ENCODE peak calls at places on chromosomes 2 and 18, in six cellular contexts. N is stimulated activated CD4-positive, alpha-beta T cell treated with anti-CD3 and anti-CD28 coated beads, Interleukin-1b, Interleukin-23, amount 100 ng/mL, for 1 hour; Z is prostate gland; A is brain microvascular endothelial cell; D is GM13976; C is stomach. H is an unnamed sample.
A peak's percentile ranks its signal among the peaks of the same experiment; 100 is the strongest.

GRCh38 chr2:30230479-30230854 is 867 bp upstream of the LBH start:
- DNase-seq in N (no peak), Z (no peak), A (peak; percentile 47), D (no peak), C (no peak), H (no peak)

GRCh38 chr2:211495339-211495738 is 938.9 kb downstream of the CPS1 start:
- DNase-seq in N (no peak), Z (no peak), A (no peak), D (no peak), C (no peak), H (no peak)

GRCh38 chr18:10248738-10249137 is 205.7 kb upstream of the APCDD1 start:
- DNase-seq in N (no peak), Z (no peak), A (no peak), D (no peak), C (no peak), H (no peak)

GRCh38 chr2:119223521-119224390 is at the start of gene STEAP3:
- DNase-seq in N (no peak), Z (peak; percentile 62), A (peak; percentile 14), D (peak; percentile 92), C (peak; percentile 93), H (peak; percentile 67)

GRCh38 chr2:215973954-215974699 is 39.2 kb downstream of the MREG start:
- DNase-seq in N (no peak), Z (no peak), A (no peak), D (no peak), C (no peak), H (peak; percentile 55)

GRCh38 chr2:69358914-69359313 is 28.1 kb downstream of the GFPT1 start:
- DNase-seq in N (no peak), Z (no peak), A (no peak), D (no peak), C (no peak), H (no peak)

GRCh38 chr2:241049739-241050623 is 51.6 kb downstream of the SNED1 start:
- DNase-seq in N (no peak), Z (peak; percentile 3), A (no peak), D (no peak), C (no peak), H (peak; percentile 27)

GRCh38 chr2:126792186-126792585 is 106.5 kb upstream of the TEX51 start:
- DNase-seq in N (no peak), Z (no peak), A (no peak), D (no peak), C (no peak), H (no peak)

GRCh38 chr2:96485751-96486643 is 19.2 kb downstream of the NEURL3 start:
- DNase-seq in N (peak; percentile 52), Z (peak; percentile 72), A (peak; percentile 81), D (peak; percentile 92), C (peak; percentile 82), H (peak; percentile 87)

GRCh38 chr2:100173907-100174525 is 31.6 kb upstream of the AFF3 start:
- DNase-seq in N (no peak), Z (no peak), A (no peak), D (no peak), C (no peak), H (no peak)

GRCh38 chr2:231900975-231901374 is 25.2 kb downstream of the NPPC start:
- DNase-seq in N (no peak), Z (no peak), A (no peak), D (no peak), C (no peak), H (no peak)

GRCh38 chr2:1563084-1563857 is 150.0 kb downstream of the TPO start:
- DNase-seq in N (no peak), Z (no peak), A (no peak), D (no peak), C (no peak), H (no peak)

GRCh38 chr18:10928971-10929373 is 220.4 kb downstream of the PIEZO2 start:
- DNase-seq in N (no peak), Z (no peak), A (peak; percentile 57), D (peak; percentile 70), C (no peak), H (peak; percentile 60)

GRCh38 chr18:48538531-48539405 is at the start of gene CTIF:
- DNase-seq in N (peak; percentile 42), Z (peak; percentile 97), A (peak; percentile 99), D (peak; percentile 92), C (peak; percentile 95), H (peak; percentile 95)

GRCh38 chr2:212284166-212284565 is 254.4 kb downstream of the ERBB4 start:
- DNase-seq in N (no peak), Z (no peak), A (no peak), D (no peak), C (no peak), H (no peak)

GRCh38 chr2:792687-793086 is 115.5 kb upstream of the TMEM18 start:
- DNase-seq in N (no peak), Z (no peak), A (no peak), D (no peak), C (no peak), H (no peak)

GRCh38 chr18:7105943-7106342 is 11.7 kb downstream of the LAMA1 start:
- DNase-seq in N (no peak), Z (no peak), A (peak; percentile 16), D (no peak), C (no peak), H (no peak)

GRCh38 chr2:8193686-8194615 is 487.9 kb upstream of the ID2 start:
- DNase-seq in N (no peak), Z (no peak), A (no peak), D (no peak), C (no peak), H (no peak)

GRCh38 chr2:5250482-5250881 is 441.7 kb upstream of the SOX11 start:
- DNase-seq in N (no peak), Z (no peak), A (peak; percentile 63), D (no peak), C (no peak), H (no peak)

GRCh38 chr2:36770542-36771287 is 74.2 kb downstream of the VIT start:
- DNase-seq in N (peak; percentile 2), Z (no peak), A (peak; percentile 7), D (peak; percentile 68), C (no peak), H (peak; percentile 7)